ENCODE peak calls at places on chromosomes 11 and 22, in nine cellular contexts. T, A, H, J, B, M, G, S and Q are unnamed samples.

GRCh38 chr22:50136431-50137047 is 34.0 kb upstream of the PANX2 start:
- DNase-seq in T (no peak), A (no peak), H (peak), J (no peak), B (no peak), M (no peak), G (no peak), S (no peak), Q (peak)

GRCh38 chr22:32322986-32323385 is 34.7 kb upstream of the RFPL3 start:
- DNase-seq in T (no peak), A (no peak), H (no peak), J (no peak), B (no peak), M (no peak), G (no peak), S (no peak), Q (no peak)

GRCh38 chr11:77672276-77672675 is 34.7 kb upstream of the CLNS1A start:
- DNase-seq in T (peak), A (peak), H (peak), J (peak), B (no peak), M (peak), G (no peak), S (peak), Q (peak)

GRCh38 chr22:27074016-27074415 is 416.6 kb downstream of the MIAT start:
- DNase-seq in T (peak), A (no peak), H (no peak), J (no peak), B (no peak), M (no peak), G (no peak), S (no peak), Q (no peak)

GRCh38 chr11:46348566-46348981 is 1.3 kb downstream of the DGKZ start:
- DNase-seq in T (no peak), A (no peak), H (no peak), J (peak), B (no peak), M (no peak), G (no peak), S (no peak), Q (no peak)

GRCh38 chr22:48654492-48654891 is 1173.2 kb downstream of the BRD1 start:
- DNase-seq in T (no peak), A (no peak), H (no peak), J (no peak), B (no peak), M (no peak), G (no peak), S (no peak), Q (no peak)

GRCh38 chr11:105132716-105133511 is 6.7 kb downstream of the CARD18 start:
- DNase-seq in T (peak), A (peak), H (peak), J (no peak), B (no peak), M (peak), G (no peak), S (no peak), Q (no peak)

GRCh38 chr11:2825886-2826678 is 59.5 kb downstream of the CDKN1C start:
- DNase-seq in T (peak), A (peak), H (peak), J (peak), B (no peak), M (peak), G (peak), S (peak), Q (peak)

GRCh38 chr22:29030016-29030617 is 31.5 kb downstream of the C22orf31 start:
- DNase-seq in T (peak), A (peak), H (peak), J (no peak), B (peak), M (no peak), G (no peak), S (no peak), Q (no peak)

GRCh38 chr22:27150530-27150909 is 493.1 kb downstream of the MIAT start:
- DNase-seq in T (peak), A (peak), H (no peak), J (no peak), B (no peak), M (no peak), G (no peak), S (no peak), Q (no peak)

GRCh38 chr22:49733631-49734030 is 94.0 kb downstream of the BRD1 start:
- DNase-seq in T (no peak), A (no peak), H (no peak), J (no peak), B (no peak), M (no peak), G (no peak), S (peak), Q (no peak)

GRCh38 chr11:117519170-117519569 is 191.5 kb downstream of the CEP164 start:
- DNase-seq in T (no peak), A (no peak), H (no peak), J (no peak), B (no peak), M (no peak), G (peak), S (no peak), Q (peak)

GRCh38 chr11:78179459-78180071 is 8.9 kb downstream of the KCTD21 start:
- DNase-seq in T (no peak), A (peak), H (no peak), J (no peak), B (no peak), M (no peak), G (no peak), S (no peak), Q (no peak)

GRCh38 chr11:128831781-128832497 is 35.2 kb downstream of the KCNJ1 start:
- DNase-seq in T (no peak), A (no peak), H (no peak), J (no peak), B (no peak), M (no peak), G (no peak), S (no peak), Q (no peak)

GRCh38 chr11:115980747-115981475 is 476.7 kb upstream of the CADM1 start:
- DNase-seq in T (no peak), A (no peak), H (no peak), J (no peak), B (no peak), M (no peak), G (no peak), S (no peak), Q (no peak)

GRCh38 chr11:61814242-61814957 is 2.4 kb downstream of the FADS1 start:
- DNase-seq in T (peak), A (peak), H (peak), J (peak), B (peak), M (no peak), G (peak), S (peak), Q (no peak)

GRCh38 chr11:35168606-35169200 is 29.7 kb downstream of the CD44 start:
- DNase-seq in T (no peak), A (no peak), H (no peak), J (no peak), B (no peak), M (no peak), G (no peak), S (no peak), Q (no peak)

GRCh38 chr11:65421204-65422103 is 1.1 kb upstream of the NEAT1 start:
- DNase-seq in T (peak), A (peak), H (peak), J (peak), B (peak), M (peak), G (peak), S (peak), Q (peak)

GRCh38 chr11:62804310-62805043 is 763 bp downstream of the NXF1 start:
- DNase-seq in T (peak), A (peak), H (peak), J (no peak), B (no peak), M (peak), G (no peak), S (no peak), Q (peak)

GRCh38 chr11:70494559-70495350 is 96.4 kb downstream of the CTTN start:
- DNase-seq in T (no peak), A (no peak), H (no peak), J (no peak), B (no peak), M (no peak), G (no peak), S (no peak), Q (no peak)

GRCh38 chr22:46054091-46054877 is 77.3 kb upstream of the WNT7B start:
- DNase-seq in T (peak), A (no peak), H (peak), J (peak), B (no peak), M (peak), G (no peak), S (peak), Q (no peak)

GRCh38 chr11:132126973-132127900 is 756.8 kb downstream of the NTM start:
- DNase-seq in T (peak), A (peak), H (peak), J (no peak), B (peak), M (peak), G (peak), S (no peak), Q (no peak)

GRCh38 chr22:46079861-46080821 is 70.2 kb upstream of the PPARA start:
- DNase-seq in T (peak), A (no peak), H (no peak), J (peak), B (no peak), M (no peak), G (no peak), S (peak), Q (no peak)

GRCh38 chr11:86724137-86724536 is 51.7 kb upstream of the ME3 start:
- DNase-seq in T (no peak), A (peak), H (no peak), J (no peak), B (no peak), M (no peak), G (no peak), S (no peak), Q (no peak)

GRCh38 chr22:46984751-46985506 is 222.5 kb downstream of the TBC1D22A start:
- DNase-seq in T (peak), A (peak), H (peak), J (no peak), B (no peak), M (peak), G (no peak), S (no peak), Q (no peak)

GRCh38 chr11:115222218-115222862 is 281.9 kb downstream of the CADM1 start:
- DNase-seq in T (peak), A (peak), H (peak), J (no peak), B (peak), M (peak), G (peak), S (no peak), Q (peak)

GRCh38 chr11:69666752-69667536 is 8.2 kb downstream of the LTO1 start:
- DNase-seq in T (no peak), A (no peak), H (no peak), J (peak), B (no peak), M (no peak), G (no peak), S (no peak), Q (no peak)

GRCh38 chr11:89477175-89477574 is 14.0 kb downstream of the NOX4 start:
- DNase-seq in T (no peak), A (peak), H (no peak), J (no peak), B (peak), M (no peak), G (peak), S (no peak), Q (no peak)
- TF ChIP-seq CTCF in T (no peak), A (peak), H (no peak), J (no peak), B (peak), M (no peak), G (no peak), S (no peak), Q (peak)

DNA sequence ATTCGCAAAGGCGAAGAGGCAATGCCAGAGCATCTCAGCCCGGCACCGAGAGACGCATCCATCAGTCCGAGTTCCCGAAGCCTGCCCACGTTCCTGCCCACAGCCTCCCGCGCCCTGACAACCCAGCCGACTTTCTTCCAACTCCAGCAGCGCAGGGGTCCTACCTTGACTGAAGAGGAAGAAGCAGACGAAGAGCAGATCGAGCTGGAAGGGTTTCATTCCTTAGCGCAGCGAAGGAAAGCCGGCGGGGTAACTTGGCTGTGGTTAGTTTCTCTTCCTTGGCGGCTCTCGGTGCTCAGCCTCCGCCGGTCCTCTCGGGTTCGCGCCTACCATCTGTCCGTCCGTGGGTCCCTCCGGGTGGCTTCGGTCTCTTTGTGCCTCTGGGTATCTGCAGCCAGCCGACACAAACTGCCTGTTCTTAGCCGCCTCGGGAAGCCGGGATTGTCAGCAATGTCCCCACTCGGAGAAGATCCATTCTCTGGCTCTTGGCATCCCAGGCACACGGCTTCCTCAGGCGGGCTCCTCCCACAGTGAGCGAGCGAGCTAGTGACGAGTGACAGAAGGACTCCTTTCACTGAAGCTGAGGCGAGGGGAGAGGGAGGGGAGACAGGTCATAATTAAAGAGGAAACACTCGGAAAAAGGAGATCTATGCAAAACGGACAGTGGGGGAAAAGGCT is at the start of gene KIRREL3:
- DNase-seq in T (no peak), A (no peak), H (peak), J (no peak), B (peak), M (peak), G (peak), S (no peak), Q (no peak)
- H3K4me3 ChIP-seq in T (peak), A (no peak), H (peak), J (no peak), B (peak), M (peak), G (peak), S (peak), Q (peak)

GRCh38 chr11:76131585-76131984 is 74.7 kb downstream of the WNT11 start:
- DNase-seq in T (no peak), A (no peak), H (no peak), J (no peak), B (no peak), M (no peak), G (no peak), S (no peak), Q (no peak)
- TF ChIP-seq CTCF in T (no peak), A (no peak), H (no peak), J (no peak), B (no peak), M (no peak), G (no peak), S (no peak), Q (no peak)

DNA sequence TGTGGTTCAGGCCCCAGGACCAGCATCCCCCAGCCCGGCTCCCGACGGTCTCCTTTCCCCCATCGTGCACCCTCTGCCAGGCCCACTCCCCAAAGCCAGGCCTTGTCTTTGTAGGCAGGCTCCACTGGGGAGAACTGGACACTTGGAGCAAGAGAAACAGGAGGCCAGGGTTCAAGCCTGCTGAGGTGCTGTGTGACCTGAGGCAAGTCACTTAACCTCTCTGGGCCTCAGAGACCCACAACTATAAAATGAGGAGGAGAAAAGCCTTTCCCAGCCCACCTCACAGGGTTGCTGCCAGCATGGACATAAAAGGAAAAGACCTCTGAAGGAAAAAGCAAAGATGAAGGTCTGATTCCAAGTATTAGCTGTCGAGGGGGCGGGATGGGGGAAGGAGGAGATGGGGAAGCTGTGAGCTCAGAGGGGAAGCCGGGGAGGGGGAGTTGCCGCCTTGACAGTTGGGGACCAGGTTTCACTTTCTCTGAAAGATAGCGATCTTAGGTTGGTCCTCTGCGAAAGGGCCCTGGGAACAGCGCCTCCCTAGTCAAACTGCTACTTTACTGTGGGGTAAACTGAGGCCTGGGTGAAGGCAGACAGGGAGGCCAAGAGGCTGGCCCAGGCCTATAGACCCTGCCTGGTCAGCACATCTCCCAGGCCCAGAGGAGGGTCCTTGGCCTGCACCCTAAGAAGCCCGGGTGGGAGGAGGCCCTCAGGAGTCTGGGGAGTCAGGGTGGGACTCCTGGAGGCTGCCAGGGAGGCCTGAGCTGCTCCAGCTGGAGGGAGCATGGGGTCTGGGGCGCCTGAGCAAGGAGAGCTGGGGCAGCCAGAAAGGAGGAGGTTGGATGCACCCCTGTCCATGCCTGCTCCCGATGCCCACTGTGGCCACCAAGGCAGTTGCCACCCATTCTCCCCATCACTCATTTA is 991 bp upstream of the OSM start:
- DNase-seq in T (no peak), A (no peak), H (no peak), J (peak), B (no peak), M (no peak), G (no peak), S (no peak), Q (no peak)
- H3K4me3 ChIP-seq in T (no peak), A (no peak), H (no peak), J (no peak), B (no peak), M (no peak), G (no peak), S (no peak), Q (no peak)

GRCh38 chr11:8794677-8795103 is 112.1 kb downstream of the RPL27A start:
- DNase-seq in T (no peak), A (no peak), H (no peak), J (peak), B (peak), M (no peak), G (no peak), S (no peak), Q (no peak)
- TF ChIP-seq CTCF in T (peak), A (peak), H (no peak), J (peak), B (peak), M (no peak), G (peak), S (no peak), Q (peak)

DNA sequence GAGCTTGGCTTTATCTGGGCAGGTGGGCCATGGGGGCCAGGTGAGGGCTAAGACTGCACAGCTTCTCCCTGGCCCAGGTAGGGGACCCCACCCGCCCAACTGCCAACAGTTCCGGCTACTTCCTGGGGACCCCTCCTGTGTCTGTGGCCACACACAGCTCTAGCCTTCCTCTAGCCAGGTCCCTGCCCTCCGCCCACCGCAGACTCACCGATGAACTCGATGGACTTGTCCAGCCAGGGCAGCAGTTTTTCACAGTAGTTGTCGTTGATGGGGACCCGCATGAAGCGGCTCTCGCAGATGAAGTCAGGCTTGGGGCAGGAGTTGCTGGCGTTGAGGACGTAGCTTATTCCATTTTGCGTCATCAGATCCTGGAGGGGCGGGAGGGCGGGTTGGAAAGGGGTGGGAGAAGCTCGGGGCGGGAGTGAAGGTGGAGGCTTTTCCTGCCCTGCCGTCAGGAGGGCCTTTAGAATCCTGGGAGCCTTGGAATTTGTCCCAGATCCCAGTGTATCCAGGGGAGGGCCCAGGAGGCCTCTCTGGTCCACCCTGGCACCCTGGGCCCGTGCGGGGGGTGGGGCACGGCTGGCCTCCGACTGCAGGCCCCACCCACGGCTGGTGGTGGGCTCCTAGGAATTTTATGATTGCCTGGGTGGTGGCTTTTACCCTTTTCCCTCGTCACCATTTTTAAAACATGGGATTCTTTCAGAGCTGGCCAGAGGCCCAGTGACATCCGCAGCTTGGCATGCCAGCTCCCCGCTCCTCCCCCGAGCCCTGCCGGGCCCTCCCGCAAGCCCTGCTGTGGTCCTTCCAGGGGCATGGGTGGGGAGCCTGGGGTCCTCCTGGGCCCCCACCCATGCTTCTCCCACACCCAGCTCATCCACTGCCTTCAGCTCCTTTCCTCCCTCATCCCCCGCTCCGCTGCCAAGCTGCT is 13.9 kb downstream of the DUSP8 start:
- DNase-seq in T (peak), A (peak), H (peak), J (peak), B (no peak), M (peak), G (no peak), S (peak), Q (peak)
- H3K4me3 ChIP-seq in T (no peak), A (no peak), H (no peak), J (no peak), B (no peak), M (no peak), G (no peak), S (no peak), Q (peak)